ENCODE peak calls at places on chromosomes 3 and 15, in ten cellular contexts. G is psoas muscle, L is heart right ventricle, B is HCT116, V is prostate gland, C is upper lobe of right lung, I is HL-60, X is kidney epithelial cell, U is dorsolateral prefrontal cortex, F is DND-41. A is an unnamed sample.

GRCh38 chr15:88394553-88395159 is 72.5 kb downstream of the MRPL46 start:
- DNase-seq in G (no peak), L (no peak), B (no peak), V (no peak), C (no peak), I (no peak), X (no peak), U (no peak), F (no peak), A (no peak)

GRCh38 chr3:188594137-188594536 is 440.2 kb downstream of the LPP start:
- DNase-seq in G (no peak), L (no peak), B (no peak), V (no peak), C (no peak), I (no peak), X (peak), U (no peak), F (no peak), A (no peak)

GRCh38 chr3:101791778-101792177 is 12.8 kb downstream of the NXPE3 start:
- DNase-seq in G (no peak), L (no peak), B (no peak), V (no peak), C (no peak), I (no peak), X (no peak), U (no peak), F (no peak), A (no peak)

GRCh38 chr3:135582800-135583199 is 382.7 kb upstream of the PPP2R3A start:
- DNase-seq in G (no peak), L (no peak), B (no peak), V (no peak), C (no peak), I (no peak), X (no peak), U (no peak), F (no peak), A (no peak)

GRCh38 chr15:51776952-51777574 is 25.7 kb downstream of the TMOD2 start:
- DNase-seq in G (no peak), L (no peak), B (peak), V (peak), C (no peak), I (peak), X (peak), U (no peak), F (peak), A (peak)

GRCh38 chr3:196063049-196063448 is 18.8 kb downstream of the TFRC start:
- DNase-seq in G (no peak), L (no peak), B (no peak), V (no peak), C (no peak), I (no peak), X (no peak), U (no peak), F (no peak), A (no peak)

GRCh38 chr3:82376883-82377282 is 615.4 kb upstream of the GBE1 start:
- DNase-seq in G (no peak), L (no peak), B (peak), V (no peak), C (no peak), I (no peak), X (no peak), U (no peak), F (peak), A (no peak)

GRCh38 chr15:70876011-70876410 is 16.2 kb downstream of the THAP10 start:
- DNase-seq in G (no peak), L (no peak), B (no peak), V (no peak), C (no peak), I (no peak), X (no peak), U (no peak), F (no peak), A (no peak)

GRCh38 chr3:13011369-13012227 is 61.6 kb downstream of the IQSEC1 start:
- DNase-seq in G (peak), L (no peak), B (no peak), V (no peak), C (peak), I (peak), X (no peak), U (no peak), F (peak), A (peak)

GRCh38 chr3:46284981-46285683 is 42.9 kb downstream of the CCR3 start:
- DNase-seq in G (peak), L (no peak), B (no peak), V (no peak), C (no peak), I (no peak), X (no peak), U (no peak), F (no peak), A (no peak)

GRCh38 chr3:5444253-5444652 is 256.7 kb downstream of the EDEM1 start:
- DNase-seq in G (no peak), L (no peak), B (no peak), V (no peak), C (no peak), I (no peak), X (no peak), U (no peak), F (no peak), A (no peak)

GRCh38 chr3:148889828-148890227 is 24.7 kb downstream of the CPA3 start:
- DNase-seq in G (no peak), L (no peak), B (no peak), V (no peak), C (no peak), I (no peak), X (no peak), U (no peak), F (no peak), A (no peak)

GRCh38 chr3:171221104-171221503 is 194.6 kb upstream of the SLC2A2 start:
- DNase-seq in G (no peak), L (no peak), B (no peak), V (no peak), C (no peak), I (no peak), X (no peak), U (no peak), F (no peak), A (no peak)

GRCh38 chr3:104750581-104750980 is 616.1 kb upstream of the ALCAM start:
- DNase-seq in G (no peak), L (no peak), B (no peak), V (no peak), C (no peak), I (no peak), X (no peak), U (no peak), F (no peak), A (no peak)

GRCh38 chr3:49566312-49566711 is 12.0 kb downstream of the BSN start:
- DNase-seq in G (no peak), L (no peak), B (peak), V (no peak), C (no peak), I (no peak), X (no peak), U (no peak), F (no peak), A (no peak)
- TF ChIP-seq CTCF in G (no peak), L (no peak), B (peak), V (no peak), C (peak), I (no peak), X (peak), U (no peak), F (peak), A (no peak)

DNA sequence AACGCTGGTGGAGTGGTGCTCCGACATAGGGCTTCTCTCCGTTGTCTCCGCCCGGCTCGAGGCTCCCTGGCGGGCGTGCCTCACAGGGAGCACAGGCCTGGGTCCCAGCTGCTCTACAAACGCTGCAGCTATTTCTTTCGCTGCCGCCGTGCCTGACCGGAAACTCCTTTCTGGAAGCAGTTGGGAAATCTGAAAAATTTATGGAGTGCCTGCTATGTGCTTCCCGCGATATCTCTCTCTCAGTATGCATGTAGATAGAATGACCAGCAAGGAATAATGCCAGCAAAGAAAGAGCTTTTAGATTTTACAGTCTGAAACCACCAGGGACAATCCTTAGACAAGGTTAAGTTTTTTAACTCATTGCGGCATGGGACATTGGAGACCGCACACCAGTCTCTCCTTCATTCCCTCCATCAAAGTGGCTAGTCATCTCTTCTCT is 834 bp upstream of the NPHP3 start:
- DNase-seq in G (no peak), L (no peak), B (no peak), V (no peak), C (no peak), I (no peak), X (no peak), U (no peak), F (no peak), A (no peak)
- TF ChIP-seq CTCF in G (no peak), L (no peak), B (no peak), V (no peak), C (no peak), I (no peak), X (no peak), U (no peak), F (no peak), A (no peak)

GRCh38 chr3:15148614-15149013 is 49.7 kb upstream of the RBSN start:
- DNase-seq in G (no peak), L (no peak), B (peak), V (no peak), C (no peak), I (no peak), X (no peak), U (no peak), F (peak), A (no peak)
- TF ChIP-seq CTCF in G (no peak), L (no peak), B (no peak), V (no peak), C (no peak), I (no peak), X (no peak), U (no peak), F (peak), A (no peak)

GRCh38 chr3:84074767-84075166 is 884.0 kb upstream of the CADM2 start:
- DNase-seq in G (no peak), L (no peak), B (no peak), V (no peak), C (no peak), I (no peak), X (peak), U (no peak), F (no peak), A (no peak)

GRCh38 chr3:84082726-84083125 is 876.1 kb upstream of the CADM2 start:
- DNase-seq in G (no peak), L (no peak), B (no peak), V (no peak), C (no peak), I (no peak), X (no peak), U (no peak), F (no peak), A (no peak)

DNA sequence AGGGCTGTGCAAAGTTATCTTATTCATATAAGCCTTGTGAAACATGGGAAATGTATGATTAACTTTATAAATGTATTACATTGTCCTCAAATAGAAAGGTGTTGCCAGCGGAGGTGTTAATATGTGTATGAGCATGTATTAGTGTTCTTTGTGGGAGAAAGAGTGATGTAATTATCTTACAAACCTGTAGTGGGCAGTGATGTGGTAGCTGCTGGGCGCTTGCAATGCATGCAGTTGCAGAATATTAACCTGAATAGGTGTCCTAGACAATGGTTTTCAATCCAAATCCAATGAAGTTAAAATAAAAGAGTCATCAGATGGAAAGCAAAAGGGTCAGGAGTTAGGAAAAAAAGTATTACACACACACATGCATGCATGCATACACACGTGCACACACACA is 881.3 kb upstream of the CADM2 start:
- DNase-seq in G (no peak), L (no peak), B (no peak), V (no peak), C (no peak), I (no peak), X (no peak), U (no peak), F (no peak), A (no peak)
- TF ChIP-seq CTCF in G (no peak), L (no peak), B (no peak), V (no peak), C (no peak), I (peak), X (peak), U (no peak), F (peak), A (no peak)

DNA sequence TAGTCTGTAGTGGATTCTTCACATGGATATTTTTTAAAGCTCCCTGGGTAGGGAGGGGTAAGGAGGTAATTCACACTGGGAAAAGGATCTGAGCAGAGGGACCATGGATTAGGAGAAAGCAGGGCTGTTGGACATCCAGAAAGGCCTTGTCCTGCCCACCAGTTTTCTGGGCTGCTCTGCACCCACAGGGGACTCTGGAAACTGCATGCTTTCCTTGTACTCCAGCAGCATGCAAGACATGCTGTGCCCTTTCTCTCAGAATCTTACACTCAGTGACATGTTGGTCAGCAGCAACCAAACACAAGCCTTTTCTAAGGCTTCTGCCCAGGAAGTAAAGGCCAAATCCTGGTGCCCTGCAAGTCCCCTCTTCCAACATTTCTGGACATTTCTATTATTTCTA is 2.5 kb upstream of the FBN1 start:
- DNase-seq in G (no peak), L (no peak), B (no peak), V (no peak), C (no peak), I (no peak), X (no peak), U (no peak), F (no peak), A (peak)
- TF ChIP-seq CTCF in G (no peak), L (peak), B (no peak), V (no peak), C (no peak), I (no peak), X (no peak), U (peak), F (no peak), A (no peak)

GRCh38 chr3:175941352-175941751 is 1082.2 kb downstream of the NAALADL2 start:
- DNase-seq in G (no peak), L (no peak), B (no peak), V (no peak), C (no peak), I (peak), X (no peak), U (no peak), F (no peak), A (peak)
- TF ChIP-seq CTCF in G (no peak), L (no peak), B (peak), V (peak), C (peak), I (no peak), X (peak), U (peak), F (peak), A (peak)

GRCh38 chr3:179768080-179768479 is 115.2 kb downstream of the USP13 start:
- DNase-seq in G (no peak), L (no peak), B (no peak), V (no peak), C (no peak), I (peak), X (peak), U (no peak), F (peak), A (no peak)
- TF ChIP-seq CTCF in G (peak), L (peak), B (peak), V (no peak), C (no peak), I (peak), X (peak), U (peak), F (peak), A (no peak)

DNA sequence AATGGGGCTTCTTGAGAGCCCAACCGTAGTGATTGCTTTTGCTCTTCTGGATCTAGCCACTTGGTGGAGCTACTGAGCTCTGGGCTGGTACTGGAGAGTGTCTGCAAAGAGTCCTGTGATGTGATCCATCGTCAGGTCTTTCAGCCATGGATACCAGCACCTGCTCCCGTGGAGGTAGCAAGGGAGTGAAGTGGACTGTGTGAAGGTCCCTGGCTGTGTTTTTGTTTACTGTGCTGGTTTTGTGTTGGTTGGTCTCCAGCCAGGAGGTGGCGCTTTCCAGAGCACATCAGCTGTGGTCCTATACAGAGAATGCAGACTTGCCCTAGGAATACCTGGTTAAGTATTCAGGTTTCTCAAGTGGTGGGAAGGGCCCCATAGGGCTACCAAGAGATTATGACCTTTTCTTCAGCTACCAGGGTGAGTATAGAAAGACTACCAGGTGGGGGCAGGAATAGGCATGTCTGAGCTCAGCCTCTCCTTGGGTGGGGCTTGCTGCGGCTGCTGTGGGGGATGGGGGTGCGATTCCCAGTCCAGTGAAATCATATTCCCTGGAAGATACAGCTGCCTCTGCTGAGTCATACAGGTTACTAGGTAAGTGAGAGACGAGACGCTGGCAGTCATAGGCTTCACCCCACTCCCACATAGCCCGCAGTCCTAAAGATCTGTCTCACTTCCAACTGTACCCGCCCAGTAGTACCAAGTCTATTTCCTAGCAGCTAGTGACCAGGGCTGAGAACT is 733.7 kb downstream of the ZNF385D start:
- DNase-seq in G (no peak), L (no peak), B (no peak), V (no peak), C (no peak), I (no peak), X (no peak), U (no peak), F (no peak), A (no peak)
- TF ChIP-seq CTCF in G (no peak), L (peak), B (peak), V (no peak), C (peak), I (no peak), X (peak), U (no peak), F (no peak), A (peak)

DNA sequence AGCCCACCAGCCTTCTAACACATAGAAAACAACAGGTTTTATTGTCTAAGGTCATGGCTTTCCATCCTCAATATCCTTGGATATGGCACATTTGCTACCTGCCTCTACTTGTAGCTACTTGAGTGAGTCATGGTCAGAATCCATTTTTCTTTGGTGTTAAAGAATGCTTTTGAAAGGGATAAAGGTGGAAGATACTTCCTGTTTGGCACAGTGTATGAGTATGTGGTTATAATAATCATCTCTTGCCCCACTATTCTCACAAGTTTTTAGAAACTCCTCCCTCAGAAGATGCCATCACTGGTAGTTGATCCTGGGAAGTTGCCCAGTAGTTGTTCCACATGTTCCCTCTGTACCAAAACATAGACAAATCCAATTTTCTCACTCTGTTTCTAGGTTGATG is 508.6 kb upstream of the IL12A start:
- DNase-seq in G (no peak), L (no peak), B (no peak), V (no peak), C (no peak), I (no peak), X (no peak), U (no peak), F (no peak), A (no peak)
- TF ChIP-seq CTCF in G (no peak), L (no peak), B (no peak), V (no peak), C (no peak), I (no peak), X (no peak), U (no peak), F (no peak), A (no peak)